ENCODE peak calls at places on chromosomes 4 and X, in seven cellular contexts. W is stimulated activated CD4-positive, alpha-beta T cell treated with anti-CD3 and anti-CD28 coated beads, Interleukin-15, amount 100 ng/mL, for 1 hour; L is activated naive CD4-positive, alpha-beta T cell treated with anti-CD3 and anti-CD28 coated beads, Interleukin-2, amount 50 U/mL, for 16 hours; H is ELR; K is fibroblast of the aortic adventitia; S is EL; U is SW480. R is an unnamed sample.

GRCh38 chrX:72078411-72078810 is 53.3 kb downstream of the RTL5 start:
- DNase-seq in W (no peak), L (no peak), H (no peak), K (no peak), S (no peak), U (no peak), R (no peak)

GRCh38 chr4:67483868-67484602 is 61.3 kb downstream of the CENPC start:
- DNase-seq in W (no peak), L (no peak), H (peak), K (no peak), S (peak), U (no peak), R (peak)

GRCh38 chr4:10461850-10462400 is 4.7 kb upstream of the ZNF518B start:
- DNase-seq in W (no peak), L (no peak), H (no peak), K (no peak), S (no peak), U (no peak), R (no peak)

GRCh38 chr4:99790796-99791617 is 25.6 kb upstream of the DAPP1 start:
- DNase-seq in W (no peak), L (no peak), H (no peak), K (peak), S (no peak), U (no peak), R (peak)

GRCh38 chr4:83855044-83855443 is 319.1 kb downstream of the GPAT3 start:
- DNase-seq in W (no peak), L (no peak), H (peak), K (peak), S (peak), U (peak), R (peak)

GRCh38 chr4:7964890-7965662 is 25.4 kb upstream of the AFAP1 start:
- DNase-seq in W (no peak), L (no peak), H (peak), K (peak), S (peak), U (no peak), R (peak)

GRCh38 chr4:138488527-138488926 is 246.4 kb upstream of the SLC7A11 start:
- DNase-seq in W (no peak), L (no peak), H (peak), K (peak), S (no peak), U (no peak), R (peak)

GRCh38 chr4:8319731-8320385 is 50.3 kb downstream of the HTRA3 start:
- DNase-seq in W (no peak), L (no peak), H (no peak), K (peak), S (no peak), U (no peak), R (no peak)

GRCh38 chr4:81214518-81215218 is 354 bp downstream of the PRKG2 start:
- DNase-seq in W (no peak), L (no peak), H (no peak), K (peak), S (peak), U (no peak), R (peak)

GRCh38 chr4:173420324-173420752 is 21.4 kb upstream of the SCRG1 start:
- DNase-seq in W (no peak), L (no peak), H (peak), K (peak), S (peak), U (peak), R (peak)

GRCh38 chr4:140135529-140136021 is 18.4 kb downstream of the MAML3 start:
- DNase-seq in W (no peak), L (no peak), H (peak), K (no peak), S (peak), U (no peak), R (peak)

GRCh38 chrX:10159069-10159468 is 2.3 kb downstream of the CLCN4 start:
- DNase-seq in W (no peak), L (no peak), H (no peak), K (no peak), S (no peak), U (no peak), R (no peak)

GRCh38 chr4:84573738-84574720 is 8.9 kb upstream of the CDS1 start:
- DNase-seq in W (no peak), L (no peak), H (peak), K (no peak), S (no peak), U (no peak), R (no peak)

GRCh38 chrX:81120936-81121351 is 80.8 kb downstream of the HMGN5 start:
- DNase-seq in W (peak), L (peak), H (peak), K (peak), S (peak), U (peak), R (peak)

GRCh38 chr4:110294165-110294564 is 95.8 kb upstream of the ELOVL6 start:
- DNase-seq in W (no peak), L (no peak), H (no peak), K (peak), S (peak), U (no peak), R (no peak)

GRCh38 chr4:88841635-88842034 is 144.0 kb upstream of the NAP1L5 start:
- DNase-seq in W (no peak), L (no peak), H (no peak), K (peak), S (peak), U (no peak), R (no peak)

GRCh38 chr4:107736924-107737448 is 17.0 kb upstream of the PAPSS1 start:
- DNase-seq in W (no peak), L (peak), H (peak), K (peak), S (peak), U (peak), R (peak)

GRCh38 chrX:36684053-36684452 is 324.1 kb upstream of the FAM47C start:
- DNase-seq in W (no peak), L (no peak), H (no peak), K (no peak), S (no peak), U (peak), R (no peak)

GRCh38 chrX:43892471-43892870 is 10.2 kb upstream of the MAOB start:
- DNase-seq in W (no peak), L (no peak), H (no peak), K (no peak), S (no peak), U (no peak), R (no peak)

GRCh38 chr4:186617921-186618320 is 62.6 kb upstream of the MTNR1A start:
- DNase-seq in W (no peak), L (no peak), H (peak), K (no peak), S (peak), U (no peak), R (no peak)

GRCh38 chrX:1416965-1417760 is 25.2 kb upstream of the SLC25A6 start:
- DNase-seq in W (no peak), L (no peak), H (no peak), K (no peak), S (no peak), U (no peak), R (no peak)

GRCh38 chr4:3291969-3292570 is 751 bp upstream of the RGS12 start:
- DNase-seq in W (no peak), L (no peak), H (peak), K (peak), S (peak), U (peak), R (peak)

GRCh38 chrX:109484886-109485285 is 3.0 kb upstream of the GUCY2F start:
- DNase-seq in W (no peak), L (no peak), H (no peak), K (no peak), S (no peak), U (no peak), R (no peak)

GRCh38 chr4:83267835-83268475 is 16.6 kb downstream of the COQ2 start:
- DNase-seq in W (no peak), L (no peak), H (no peak), K (no peak), S (no peak), U (no peak), R (no peak)

GRCh38 chr4:21900211-21900610 is 48.4 kb downstream of the KCNIP4 start:
- DNase-seq in W (no peak), L (no peak), H (peak), K (no peak), S (no peak), U (no peak), R (no peak)

GRCh38 chr4:41487868-41488267 is 50.1 kb upstream of the LIMCH1 start:
- DNase-seq in W (no peak), L (no peak), H (no peak), K (no peak), S (no peak), U (no peak), R (no peak)

R was measured in fibroblast of pulmonary artery.